ENCODE peak calls at places on chromosomes 2 and 18, in ten cellular contexts. Z is stimulated activated CD4-positive, alpha-beta T cell treated with anti-CD3 and anti-CD28 coated beads, TNF-alpha, amount 100 ng/mL, for 4 hours; E is amygdala; X is renal cortical epithelial cell; A is activated CD4-positive, alpha-beta T cell treated with anti-CD3 and anti-CD28 coated beads for 24 hours; S is SK-MEL-5; C is GM19239; O is tibial nerve; G is tibial artery; K is BJ. P is an unnamed sample.

GRCh38 chr2:98936133-98936916 is at the start of gene CRACDL:
- DNase-seq in Z (no peak), E (no peak), X (peak), A (no peak), S (no peak), C (no peak), O (no peak), G (no peak), K (no peak), P (peak)

GRCh38 chr2:199583676-199584075 is 125.9 kb upstream of the SATB2 start:
- DNase-seq in Z (no peak), E (no peak), X (no peak), A (no peak), S (no peak), C (no peak), O (no peak), G (no peak), K (no peak), P (no peak)

GRCh38 chr2:226213717-226214116 is 585.9 kb downstream of the IRS1 start:
- DNase-seq in Z (no peak), E (no peak), X (peak), A (no peak), S (no peak), C (no peak), O (no peak), G (no peak), K (peak), P (peak)

GRCh38 chr2:46471-47345 is at the start of gene FAM110C:
- DNase-seq in Z (peak), E (peak), X (peak), A (peak), S (no peak), C (no peak), O (no peak), G (peak), K (no peak), P (no peak)

GRCh38 chr2:16109368-16109820 is 169.0 kb downstream of the MYCN start:
- DNase-seq in Z (no peak), E (no peak), X (no peak), A (no peak), S (no peak), C (no peak), O (no peak), G (no peak), K (no peak), P (no peak)

GRCh38 chr2:202278944-202279343 is 13.4 kb downstream of the NOP58 start:
- DNase-seq in Z (no peak), E (no peak), X (peak), A (no peak), S (peak), C (no peak), O (no peak), G (no peak), K (peak), P (peak)

GRCh38 chr18:37563810-37564511 is 1.6 kb downstream of the CELF4 start:
- DNase-seq in Z (no peak), E (no peak), X (no peak), A (no peak), S (no peak), C (no peak), O (no peak), G (no peak), K (no peak), P (no peak)

GRCh38 chr2:69642709-69643601 is 584 bp downstream of the AAK1 start:
- DNase-seq in Z (peak), E (peak), X (peak), A (peak), S (peak), C (no peak), O (no peak), G (peak), K (no peak), P (peak)

GRCh38 chr2:47267389-47268086 is 112.4 kb upstream of the STPG4 start:
- DNase-seq in Z (no peak), E (no peak), X (peak), A (no peak), S (no peak), C (no peak), O (no peak), G (no peak), K (no peak), P (no peak)

GRCh38 chr18:70072678-70073077 is 125.0 kb upstream of the CD226 start:
- DNase-seq in Z (no peak), E (no peak), X (peak), A (no peak), S (peak), C (no peak), O (no peak), G (no peak), K (no peak), P (peak)

GRCh38 chr2:37684809-37685208 is 13.4 kb upstream of the CDC42EP3 start:
- DNase-seq in Z (no peak), E (no peak), X (no peak), A (no peak), S (no peak), C (no peak), O (no peak), G (no peak), K (no peak), P (no peak)

GRCh38 chr18:34821669-34822210 is 111.6 kb downstream of the DTNA start:
- DNase-seq in Z (no peak), E (no peak), X (no peak), A (no peak), S (no peak), C (no peak), O (no peak), G (no peak), K (no peak), P (peak)

GRCh38 chr18:6807504-6808257 is 78.2 kb downstream of the ARHGAP28 start:
- DNase-seq in Z (no peak), E (no peak), X (no peak), A (no peak), S (no peak), C (no peak), O (no peak), G (no peak), K (no peak), P (no peak)